ENCODE peak calls at places on chromosome 15, in six cellular contexts. One of them, this sample, is unnamed.

GRCh38 chr15:81297147-81297572 is 26.8 kb downstream of the STARD5 start:
- DNase-seq in RWPE2: peak
- DNase-seq in HFF-Myc: no peak
- DNase-seq in kidney epithelial cell: peak
- DNase-seq in stimulated activated CD4-positive, alpha-beta T cell treated with anti-CD3 and anti-CD28 coated beads, Interleukin-4, amount 100 ng/mL, for 48 hours: no peak
- DNase-seq in cardiac muscle cell: no peak
- DNase-seq in this sample: no peak

GRCh38 chr15:57861039-57861638 is 154.6 kb downstream of the POLR2M start:
- DNase-seq in RWPE2: no peak
- DNase-seq in stimulated activated CD4-positive, alpha-beta T cell treated with anti-CD3 and anti-CD28 coated beads, Interleukin-4, amount 100 ng/mL, for 48 hours: peak
- DNase-seq in cardiac muscle cell: peak
- DNase-seq in HFF-Myc: peak
- DNase-seq in kidney epithelial cell: peak
- DNase-seq in this sample: no peak

GRCh38 chr15:88375234-88375926 is 91.8 kb downstream of the MRPL46 start:
- DNase-seq in RWPE2: no peak
- DNase-seq in cardiac muscle cell: no peak
- DNase-seq in HFF-Myc: peak
- DNase-seq in kidney epithelial cell: peak
- DNase-seq in stimulated activated CD4-positive, alpha-beta T cell treated with anti-CD3 and anti-CD28 coated beads, Interleukin-4, amount 100 ng/mL, for 48 hours: no peak
- DNase-seq in this sample: no peak

GRCh38 chr15:42591238-42591936 is 16.0 kb downstream of the STARD9 start:
- DNase-seq in kidney epithelial cell: no peak
- DNase-seq in stimulated activated CD4-positive, alpha-beta T cell treated with anti-CD3 and anti-CD28 coated beads, Interleukin-4, amount 100 ng/mL, for 48 hours: no peak
- DNase-seq in RWPE2: no peak
- DNase-seq in cardiac muscle cell: no peak
- DNase-seq in HFF-Myc: no peak
- DNase-seq in this sample: no peak

GRCh38 chr15:86541540-86541939 is 461.9 kb downstream of the AGBL1 start:
- DNase-seq in HFF-Myc: no peak
- DNase-seq in RWPE2: no peak
- DNase-seq in stimulated activated CD4-positive, alpha-beta T cell treated with anti-CD3 and anti-CD28 coated beads, Interleukin-4, amount 100 ng/mL, for 48 hours: no peak
- DNase-seq in kidney epithelial cell: no peak
- DNase-seq in cardiac muscle cell: no peak
- DNase-seq in this sample: no peak

GRCh38 chr15:90300541-90300940 is 35.1 kb downstream of the NGRN start:
- DNase-seq in kidney epithelial cell: no peak
- DNase-seq in cardiac muscle cell: no peak
- DNase-seq in HFF-Myc: no peak
- DNase-seq in stimulated activated CD4-positive, alpha-beta T cell treated with anti-CD3 and anti-CD28 coated beads, Interleukin-4, amount 100 ng/mL, for 48 hours: no peak
- DNase-seq in RWPE2: peak
- DNase-seq in this sample: no peak

GRCh38 chr15:72766780-72767179 is 16.8 kb downstream of the ADPGK start:
- DNase-seq in RWPE2: no peak
- DNase-seq in kidney epithelial cell: no peak
- DNase-seq in cardiac muscle cell: no peak
- DNase-seq in HFF-Myc: no peak
- DNase-seq in stimulated activated CD4-positive, alpha-beta T cell treated with anti-CD3 and anti-CD28 coated beads, Interleukin-4, amount 100 ng/mL, for 48 hours: no peak
- DNase-seq in this sample: no peak

GRCh38 chr15:69508659-69509058 is 56.0 kb downstream of the RPLP1 start:
- DNase-seq in RWPE2: peak
- DNase-seq in kidney epithelial cell: no peak
- DNase-seq in HFF-Myc: no peak
- DNase-seq in stimulated activated CD4-positive, alpha-beta T cell treated with anti-CD3 and anti-CD28 coated beads, Interleukin-4, amount 100 ng/mL, for 48 hours: no peak
- DNase-seq in cardiac muscle cell: no peak
- DNase-seq in this sample: no peak

GRCh38 chr15:39298563-39298962 is 282.3 kb upstream of the THBS1 start:
- DNase-seq in stimulated activated CD4-positive, alpha-beta T cell treated with anti-CD3 and anti-CD28 coated beads, Interleukin-4, amount 100 ng/mL, for 48 hours: no peak
- DNase-seq in HFF-Myc: no peak
- DNase-seq in kidney epithelial cell: no peak
- DNase-seq in RWPE2: no peak
- DNase-seq in cardiac muscle cell: no peak
- DNase-seq in this sample: no peak

GRCh38 chr15:60626051-60626450 is 147.1 kb upstream of the ICE2 start:
- DNase-seq in stimulated activated CD4-positive, alpha-beta T cell treated with anti-CD3 and anti-CD28 coated beads, Interleukin-4, amount 100 ng/mL, for 48 hours: no peak
- DNase-seq in RWPE2: no peak
- DNase-seq in kidney epithelial cell: no peak
- DNase-seq in cardiac muscle cell: no peak
- DNase-seq in HFF-Myc: no peak
- DNase-seq in this sample: no peak

GRCh38 chr15:73897441-73898261 is 24.3 kb downstream of the TBC1D21 start:
- DNase-seq in kidney epithelial cell: peak
- DNase-seq in cardiac muscle cell: peak
- DNase-seq in RWPE2: peak
- DNase-seq in HFF-Myc: peak
- DNase-seq in stimulated activated CD4-positive, alpha-beta T cell treated with anti-CD3 and anti-CD28 coated beads, Interleukin-4, amount 100 ng/mL, for 48 hours: peak
- DNase-seq in this sample: peak

GRCh38 chr15:52912172-52912571 is 122.0 kb upstream of the ONECUT1 start:
- DNase-seq in cardiac muscle cell: no peak
- DNase-seq in kidney epithelial cell: no peak
- DNase-seq in HFF-Myc: no peak
- DNase-seq in stimulated activated CD4-positive, alpha-beta T cell treated with anti-CD3 and anti-CD28 coated beads, Interleukin-4, amount 100 ng/mL, for 48 hours: no peak
- DNase-seq in RWPE2: no peak
- DNase-seq in this sample: no peak

GRCh38 chr15:72540606-72541237 is 66.6 kb downstream of the ARIH1 start:
- DNase-seq in RWPE2: no peak
- DNase-seq in kidney epithelial cell: no peak
- DNase-seq in HFF-Myc: no peak
- DNase-seq in cardiac muscle cell: no peak
- DNase-seq in stimulated activated CD4-positive, alpha-beta T cell treated with anti-CD3 and anti-CD28 coated beads, Interleukin-4, amount 100 ng/mL, for 48 hours: no peak
- DNase-seq in this sample: no peak

GRCh38 chr15:59243622-59244021 is 37.0 kb downstream of the LDHAL6B start:
- DNase-seq in HFF-Myc: no peak
- DNase-seq in stimulated activated CD4-positive, alpha-beta T cell treated with anti-CD3 and anti-CD28 coated beads, Interleukin-4, amount 100 ng/mL, for 48 hours: no peak
- DNase-seq in RWPE2: no peak
- DNase-seq in cardiac muscle cell: no peak
- DNase-seq in kidney epithelial cell: no peak
- DNase-seq in this sample: no peak

GRCh38 chr15:52232327-52232726 is 41.1 kb upstream of the GNB5 start:
- DNase-seq in kidney epithelial cell: no peak
- DNase-seq in RWPE2: no peak
- DNase-seq in cardiac muscle cell: no peak
- DNase-seq in stimulated activated CD4-positive, alpha-beta T cell treated with anti-CD3 and anti-CD28 coated beads, Interleukin-4, amount 100 ng/mL, for 48 hours: no peak
- DNase-seq in HFF-Myc: no peak
- DNase-seq in this sample: no peak

GRCh38 chr15:61537337-61537736 is 308.2 kb upstream of the RORA start:
- DNase-seq in stimulated activated CD4-positive, alpha-beta T cell treated with anti-CD3 and anti-CD28 coated beads, Interleukin-4, amount 100 ng/mL, for 48 hours: no peak
- DNase-seq in cardiac muscle cell: no peak
- DNase-seq in kidney epithelial cell: no peak
- DNase-seq in HFF-Myc: no peak
- DNase-seq in RWPE2: no peak
- DNase-seq in this sample: no peak

GRCh38 chr15:86059851-86060250 is 19.8 kb upstream of the AGBL1 start:
- DNase-seq in HFF-Myc: no peak
- DNase-seq in cardiac muscle cell: no peak
- DNase-seq in kidney epithelial cell: no peak
- DNase-seq in RWPE2: no peak
- DNase-seq in stimulated activated CD4-positive, alpha-beta T cell treated with anti-CD3 and anti-CD28 coated beads, Interleukin-4, amount 100 ng/mL, for 48 hours: no peak
- DNase-seq in this sample: no peak

GRCh38 chr15:49270541-49271421 is 100.7 kb downstream of the GALK2 start:
- DNase-seq in kidney epithelial cell: no peak
- DNase-seq in stimulated activated CD4-positive, alpha-beta T cell treated with anti-CD3 and anti-CD28 coated beads, Interleukin-4, amount 100 ng/mL, for 48 hours: no peak
- DNase-seq in RWPE2: no peak
- DNase-seq in HFF-Myc: no peak
- DNase-seq in cardiac muscle cell: no peak
- DNase-seq in this sample: no peak

GRCh38 chr15:63372753-63373152 is 8.9 kb downstream of the CA12 start:
- DNase-seq in RWPE2: peak
- DNase-seq in HFF-Myc: peak
- DNase-seq in stimulated activated CD4-positive, alpha-beta T cell treated with anti-CD3 and anti-CD28 coated beads, Interleukin-4, amount 100 ng/mL, for 48 hours: no peak
- DNase-seq in cardiac muscle cell: no peak
- DNase-seq in kidney epithelial cell: no peak
- DNase-seq in this sample: no peak

GRCh38 chr15:52241489-52241888 is 50.3 kb upstream of the GNB5 start:
- DNase-seq in stimulated activated CD4-positive, alpha-beta T cell treated with anti-CD3 and anti-CD28 coated beads, Interleukin-4, amount 100 ng/mL, for 48 hours: no peak
- DNase-seq in HFF-Myc: no peak
- DNase-seq in cardiac muscle cell: no peak
- DNase-seq in RWPE2: no peak
- DNase-seq in kidney epithelial cell: no peak
- DNase-seq in this sample: no peak

GRCh38 chr15:60935130-60935529 is 294.0 kb downstream of the RORA start:
- DNase-seq in cardiac muscle cell: no peak
- DNase-seq in kidney epithelial cell: no peak
- DNase-seq in RWPE2: no peak
- DNase-seq in HFF-Myc: no peak
- DNase-seq in stimulated activated CD4-positive, alpha-beta T cell treated with anti-CD3 and anti-CD28 coated beads, Interleukin-4, amount 100 ng/mL, for 48 hours: no peak
- DNase-seq in this sample: no peak

GRCh38 chr15:99708563-99708962 is 24.7 kb downstream of the LYSMD4 start:
- DNase-seq in cardiac muscle cell: no peak
- DNase-seq in RWPE2: peak
- DNase-seq in HFF-Myc: peak
- DNase-seq in stimulated activated CD4-positive, alpha-beta T cell treated with anti-CD3 and anti-CD28 coated beads, Interleukin-4, amount 100 ng/mL, for 48 hours: no peak
- DNase-seq in kidney epithelial cell: peak
- DNase-seq in this sample: no peak

GRCh38 chr15:52653451-52653964 is 25.7 kb downstream of the ATOSA start:
- DNase-seq in cardiac muscle cell: peak
- DNase-seq in kidney epithelial cell: peak
- DNase-seq in HFF-Myc: peak
- DNase-seq in stimulated activated CD4-positive, alpha-beta T cell treated with anti-CD3 and anti-CD28 coated beads, Interleukin-4, amount 100 ng/mL, for 48 hours: no peak
- DNase-seq in RWPE2: no peak
- DNase-seq in this sample: no peak

GRCh38 chr15:89845305-89845893 is 30.7 kb upstream of the ANPEP start:
- DNase-seq in stimulated activated CD4-positive, alpha-beta T cell treated with anti-CD3 and anti-CD28 coated beads, Interleukin-4, amount 100 ng/mL, for 48 hours: no peak
- DNase-seq in cardiac muscle cell: no peak
- DNase-seq in RWPE2: no peak
- DNase-seq in kidney epithelial cell: no peak
- DNase-seq in HFF-Myc: peak
- DNase-seq in this sample: no peak

GRCh38 chr15:83698294-83698693 is 44.4 kb downstream of the ADAMTSL3 start:
- DNase-seq in stimulated activated CD4-positive, alpha-beta T cell treated with anti-CD3 and anti-CD28 coated beads, Interleukin-4, amount 100 ng/mL, for 48 hours: no peak
- DNase-seq in HFF-Myc: no peak
- DNase-seq in RWPE2: no peak
- DNase-seq in cardiac muscle cell: no peak
- DNase-seq in kidney epithelial cell: no peak
- DNase-seq in this sample: no peak

GRCh38 chr15:90336705-90337141 is 15.4 kb upstream of the ZNF774 start:
- DNase-seq in RWPE2: no peak
- DNase-seq in stimulated activated CD4-positive, alpha-beta T cell treated with anti-CD3 and anti-CD28 coated beads, Interleukin-4, amount 100 ng/mL, for 48 hours: no peak
- DNase-seq in HFF-Myc: no peak
- DNase-seq in cardiac muscle cell: no peak
- DNase-seq in kidney epithelial cell: peak
- DNase-seq in this sample: no peak

GRCh38 chr15:57610130-57610529 is 18.4 kb downstream of the MYZAP start:
- DNase-seq in HFF-Myc: peak
- DNase-seq in stimulated activated CD4-positive, alpha-beta T cell treated with anti-CD3 and anti-CD28 coated beads, Interleukin-4, amount 100 ng/mL, for 48 hours: no peak
- DNase-seq in kidney epithelial cell: peak
- DNase-seq in RWPE2: peak
- DNase-seq in cardiac muscle cell: no peak
- DNase-seq in this sample: no peak

GRCh38 chr15:94844533-94845390 is 613.4 kb downstream of the MCTP2 start:
- DNase-seq in kidney epithelial cell: peak
- DNase-seq in RWPE2: no peak
- DNase-seq in stimulated activated CD4-positive, alpha-beta T cell treated with anti-CD3 and anti-CD28 coated beads, Interleukin-4, amount 100 ng/mL, for 48 hours: no peak
- DNase-seq in cardiac muscle cell: peak
- DNase-seq in HFF-Myc: no peak
- DNase-seq in this sample: no peak

GRCh38 chr15:25410649-25411048 is 28.2 kb downstream of the UBE3A start:
- DNase-seq in HFF-Myc: no peak
- DNase-seq in cardiac muscle cell: no peak
- DNase-seq in stimulated activated CD4-positive, alpha-beta T cell treated with anti-CD3 and anti-CD28 coated beads, Interleukin-4, amount 100 ng/mL, for 48 hours: no peak
- DNase-seq in kidney epithelial cell: no peak
- DNase-seq in RWPE2: no peak
- DNase-seq in this sample: no peak

GRCh38 chr15:23566070-23567050 is 886 bp downstream of the MKRN3 start:
- DNase-seq in cardiac muscle cell: no peak
- DNase-seq in HFF-Myc: no peak
- DNase-seq in stimulated activated CD4-positive, alpha-beta T cell treated with anti-CD3 and anti-CD28 coated beads, Interleukin-4, amount 100 ng/mL, for 48 hours: no peak
- DNase-seq in RWPE2: no peak
- DNase-seq in kidney epithelial cell: no peak
- DNase-seq in this sample: no peak

GRCh38 chr15:29849218-29849617 is 26.9 kb upstream of the TJP1 start:
- DNase-seq in stimulated activated CD4-positive, alpha-beta T cell treated with anti-CD3 and anti-CD28 coated beads, Interleukin-4, amount 100 ng/mL, for 48 hours: no peak
- DNase-seq in RWPE2: no peak
- DNase-seq in HFF-Myc: no peak
- DNase-seq in kidney epithelial cell: no peak
- DNase-seq in cardiac muscle cell: no peak
- DNase-seq in this sample: no peak

GRCh38 chr15:59689626-59690236 is 611 bp upstream of the BNIP2 start:
- DNase-seq in kidney epithelial cell: no peak
- DNase-seq in stimulated activated CD4-positive, alpha-beta T cell treated with anti-CD3 and anti-CD28 coated beads, Interleukin-4, amount 100 ng/mL, for 48 hours: peak
- DNase-seq in cardiac muscle cell: peak
- DNase-seq in RWPE2: peak
- DNase-seq in HFF-Myc: peak
- DNase-seq in this sample: no peak

GRCh38 chr15:57496946-57497944 is 94.5 kb upstream of the MYZAP start:
- DNase-seq in stimulated activated CD4-positive, alpha-beta T cell treated with anti-CD3 and anti-CD28 coated beads, Interleukin-4, amount 100 ng/mL, for 48 hours: no peak
- DNase-seq in RWPE2: no peak
- DNase-seq in HFF-Myc: no peak
- DNase-seq in cardiac muscle cell: peak
- DNase-seq in kidney epithelial cell: no peak
- DNase-seq in this sample: no peak

GRCh38 chr15:34147371-34148140 is 45.7 kb downstream of the PGBD4 start:
- DNase-seq in HFF-Myc: no peak
- DNase-seq in cardiac muscle cell: no peak
- DNase-seq in stimulated activated CD4-positive, alpha-beta T cell treated with anti-CD3 and anti-CD28 coated beads, Interleukin-4, amount 100 ng/mL, for 48 hours: no peak
- DNase-seq in kidney epithelial cell: no peak
- DNase-seq in RWPE2: no peak
- DNase-seq in this sample: no peak

GRCh38 chr15:70033529-70034140 is 64.1 kb downstream of the TLE3 start:
- DNase-seq in kidney epithelial cell: peak
- DNase-seq in stimulated activated CD4-positive, alpha-beta T cell treated with anti-CD3 and anti-CD28 coated beads, Interleukin-4, amount 100 ng/mL, for 48 hours: no peak
- DNase-seq in cardiac muscle cell: no peak
- DNase-seq in RWPE2: no peak
- DNase-seq in HFF-Myc: no peak
- DNase-seq in this sample: no peak

GRCh38 chr15:22262613-22263020 is 182.3 kb downstream of the OR4M2 start:
- DNase-seq in stimulated activated CD4-positive, alpha-beta T cell treated with anti-CD3 and anti-CD28 coated beads, Interleukin-4, amount 100 ng/mL, for 48 hours: no peak
- DNase-seq in cardiac muscle cell: no peak
- DNase-seq in RWPE2: no peak
- DNase-seq in kidney epithelial cell: no peak
- DNase-seq in HFF-Myc: no peak
- DNase-seq in this sample: no peak

This sample was measured in GOT3.